ENCODE peak calls at places on chromosomes 16 and 17, in six cellular contexts. D, C, B, P, O and U are unnamed samples.

GRCh38 chr17:76176701-76177574 is 35.9 kb upstream of the FOXJ1 start:
- DNase-seq in D (no peak), C (no peak), B (no peak), P (no peak), O (no peak), U (no peak)

GRCh38 chr17:73588291-73589095 is 55.8 kb downstream of the SDK2 start:
- DNase-seq in D (peak), C (no peak), B (no peak), P (no peak), O (no peak), U (no peak)

GRCh38 chr17:81697261-81698044 is 5.7 kb upstream of the MRPL12 start:
- DNase-seq in D (no peak), C (no peak), B (no peak), P (no peak), O (no peak), U (no peak)

GRCh38 chr17:4987767-4988083 is 250 bp upstream of the CAMTA2 start:
- DNase-seq in D (no peak), C (no peak), B (no peak), P (no peak), O (no peak), U (no peak)

GRCh38 chr16:997440-998051 is 16.0 kb downstream of the SOX8 start:
- DNase-seq in D (no peak), C (peak), B (peak), P (no peak), O (no peak), U (peak)

GRCh38 chr16:3028716-3029319 is 5.0 kb downstream of the THOC6 start:
- DNase-seq in D (peak), C (no peak), B (no peak), P (no peak), O (no peak), U (no peak)

GRCh38 chr17:70050931-70051330 is 24.1 kb upstream of the KCNJ16 start:
- DNase-seq in D (no peak), C (no peak), B (peak), P (no peak), O (no peak), U (no peak)

GRCh38 chr17:81476097-81476496 is 36.5 kb downstream of the ACTG1 start:
- DNase-seq in D (no peak), C (no peak), B (no peak), P (no peak), O (no peak), U (no peak)

GRCh38 chr16:66485361-66485760 is 58.3 kb downstream of the BEAN1 start:
- DNase-seq in D (no peak), C (no peak), B (no peak), P (no peak), O (peak), U (no peak)

GRCh38 chr16:56608876-56609462 is 585 bp downstream of the MT2A start:
- DNase-seq in D (peak), C (no peak), B (no peak), P (no peak), O (peak), U (peak)

GRCh38 chr17:48051706-48052486 is 3.7 kb downstream of the NFE2L1 start:
- DNase-seq in D (peak), C (peak), B (peak), P (peak), O (peak), U (peak)

GRCh38 chr16:3054965-3055733 is 8.8 kb downstream of the MMP25 start:
- DNase-seq in D (no peak), C (no peak), B (no peak), P (no peak), O (no peak), U (no peak)

GRCh38 chr17:3536736-3537135 is 20.9 kb downstream of the TRPV3 start:
- DNase-seq in D (peak), C (no peak), B (no peak), P (no peak), O (no peak), U (no peak)